ENCODE peak calls at places on chromosomes 12 and 14, in ten cellular contexts. One of them, this sample, is unnamed.

GRCh38 chr12:105192624-105193225 is 43.2 kb downstream of the APPL2 start:
- DNase-seq in fibroblast of lung: no peak
- DNase-seq in left ventricle myocardium inferior: no peak
- DNase-seq in left lung: no peak
- DNase-seq in spleen: no peak
- DNase-seq in HCT116: no peak
- DNase-seq in dorsolateral prefrontal cortex: no peak
- DNase-seq in breast epithelium: no peak
- DNase-seq in hepatocyte: no peak
- DNase-seq in body of pancreas: no peak
- DNase-seq in this sample: peak

GRCh38 chr12:100154472-100155247 is 12.0 kb upstream of the BLTP3B start:
- DNase-seq in fibroblast of lung: peak
- DNase-seq in left ventricle myocardium inferior: peak
- DNase-seq in left lung: peak
- DNase-seq in spleen: peak
- DNase-seq in HCT116: peak
- DNase-seq in dorsolateral prefrontal cortex: peak
- DNase-seq in breast epithelium: no peak
- DNase-seq in hepatocyte: peak
- DNase-seq in body of pancreas: peak
- DNase-seq in this sample: peak

GRCh38 chr14:62585247-62585646 is 460.0 kb downstream of the KCNH5 start:
- DNase-seq in fibroblast of lung: no peak
- DNase-seq in left ventricle myocardium inferior: no peak
- DNase-seq in left lung: no peak
- DNase-seq in spleen: no peak
- DNase-seq in HCT116: no peak
- DNase-seq in dorsolateral prefrontal cortex: no peak
- DNase-seq in breast epithelium: no peak
- DNase-seq in hepatocyte: no peak
- DNase-seq in body of pancreas: no peak
- DNase-seq in this sample: no peak

GRCh38 chr14:54108481-54109471 is 152.2 kb upstream of the BMP4 start:
- DNase-seq in fibroblast of lung: peak
- DNase-seq in left ventricle myocardium inferior: no peak
- DNase-seq in left lung: no peak
- DNase-seq in spleen: no peak
- DNase-seq in HCT116: peak
- DNase-seq in dorsolateral prefrontal cortex: no peak
- DNase-seq in breast epithelium: no peak
- DNase-seq in hepatocyte: no peak
- DNase-seq in body of pancreas: no peak
- DNase-seq in this sample: no peak

GRCh38 chr12:2719405-2719804 is 75.4 kb upstream of the FKBP4 start:
- DNase-seq in fibroblast of lung: no peak
- DNase-seq in left ventricle myocardium inferior: no peak
- DNase-seq in left lung: no peak
- DNase-seq in spleen: no peak
- DNase-seq in HCT116: no peak
- DNase-seq in dorsolateral prefrontal cortex: no peak
- DNase-seq in breast epithelium: no peak
- DNase-seq in hepatocyte: no peak
- DNase-seq in body of pancreas: no peak
- DNase-seq in this sample: no peak

GRCh38 chr12:101695698-101696097 is 1.7 kb upstream of the CHPT1 start:
- DNase-seq in fibroblast of lung: no peak
- DNase-seq in left ventricle myocardium inferior: no peak
- DNase-seq in left lung: no peak
- DNase-seq in spleen: no peak
- DNase-seq in HCT116: no peak
- DNase-seq in dorsolateral prefrontal cortex: no peak
- DNase-seq in breast epithelium: no peak
- DNase-seq in hepatocyte: no peak
- DNase-seq in body of pancreas: no peak
- DNase-seq in this sample: no peak

GRCh38 chr14:93784878-93785277 is 3.4 kb downstream of the PRIMA1 start:
- DNase-seq in fibroblast of lung: no peak
- DNase-seq in left ventricle myocardium inferior: no peak
- DNase-seq in left lung: no peak
- DNase-seq in spleen: no peak
- DNase-seq in HCT116: no peak
- DNase-seq in dorsolateral prefrontal cortex: no peak
- DNase-seq in breast epithelium: no peak
- DNase-seq in hepatocyte: no peak
- DNase-seq in body of pancreas: no peak
- DNase-seq in this sample: no peak

GRCh38 chr12:126191037-126191891 is 1126.0 kb downstream of the AACS start:
- DNase-seq in fibroblast of lung: no peak
- DNase-seq in left ventricle myocardium inferior: no peak
- DNase-seq in left lung: peak
- DNase-seq in spleen: peak
- DNase-seq in HCT116: no peak
- DNase-seq in dorsolateral prefrontal cortex: no peak
- DNase-seq in breast epithelium: no peak
- DNase-seq in hepatocyte: peak
- DNase-seq in body of pancreas: peak
- DNase-seq in this sample: no peak

GRCh38 chr12:49944046-49944445 is 6.5 kb upstream of the AQP2 start:
- DNase-seq in fibroblast of lung: no peak
- DNase-seq in left ventricle myocardium inferior: no peak
- DNase-seq in left lung: no peak
- DNase-seq in spleen: peak
- DNase-seq in HCT116: no peak
- DNase-seq in dorsolateral prefrontal cortex: peak
- DNase-seq in breast epithelium: no peak
- DNase-seq in hepatocyte: no peak
- DNase-seq in body of pancreas: no peak
- DNase-seq in this sample: no peak

GRCh38 chr14:34616360-34616759 is 13.6 kb downstream of the SNX6 start:
- DNase-seq in fibroblast of lung: no peak
- DNase-seq in left ventricle myocardium inferior: no peak
- DNase-seq in left lung: no peak
- DNase-seq in spleen: no peak
- DNase-seq in HCT116: no peak
- DNase-seq in dorsolateral prefrontal cortex: no peak
- DNase-seq in breast epithelium: no peak
- DNase-seq in hepatocyte: no peak
- DNase-seq in body of pancreas: no peak
- DNase-seq in this sample: no peak

GRCh38 chr14:73750161-73750901 is 36.1 kb upstream of the PNMA1 start:
- DNase-seq in fibroblast of lung: no peak
- DNase-seq in left ventricle myocardium inferior: no peak
- DNase-seq in left lung: no peak
- DNase-seq in spleen: peak
- DNase-seq in HCT116: no peak
- DNase-seq in dorsolateral prefrontal cortex: no peak
- DNase-seq in breast epithelium: no peak
- DNase-seq in hepatocyte: no peak
- DNase-seq in body of pancreas: no peak
- DNase-seq in this sample: no peak

GRCh38 chr14:80054020-80054419 is 157.3 kb downstream of the DIO2 start:
- DNase-seq in fibroblast of lung: no peak
- DNase-seq in left ventricle myocardium inferior: no peak
- DNase-seq in left lung: no peak
- DNase-seq in spleen: no peak
- DNase-seq in HCT116: no peak
- DNase-seq in dorsolateral prefrontal cortex: no peak
- DNase-seq in breast epithelium: no peak
- DNase-seq in hepatocyte: no peak
- DNase-seq in body of pancreas: no peak
- DNase-seq in this sample: no peak

GRCh38 chr12:80716711-80717469 is at the start of gene MYF5:
- DNase-seq in fibroblast of lung: no peak
- DNase-seq in left ventricle myocardium inferior: no peak
- DNase-seq in left lung: no peak
- DNase-seq in spleen: no peak
- DNase-seq in HCT116: no peak
- DNase-seq in dorsolateral prefrontal cortex: no peak
- DNase-seq in breast epithelium: no peak
- DNase-seq in hepatocyte: no peak
- DNase-seq in body of pancreas: no peak
- DNase-seq in this sample: no peak

GRCh38 chr14:92093320-92093719 is 13.1 kb downstream of the ATXN3 start:
- DNase-seq in fibroblast of lung: no peak
- DNase-seq in left ventricle myocardium inferior: no peak
- DNase-seq in left lung: no peak
- DNase-seq in spleen: no peak
- DNase-seq in HCT116: no peak
- DNase-seq in dorsolateral prefrontal cortex: no peak
- DNase-seq in breast epithelium: no peak
- DNase-seq in hepatocyte: no peak
- DNase-seq in body of pancreas: no peak
- DNase-seq in this sample: no peak

GRCh38 chr14:25371053-25371452 is 321.1 kb upstream of the STXBP6 start:
- DNase-seq in fibroblast of lung: no peak
- DNase-seq in left ventricle myocardium inferior: no peak
- DNase-seq in left lung: no peak
- DNase-seq in spleen: no peak
- DNase-seq in HCT116: no peak
- DNase-seq in dorsolateral prefrontal cortex: no peak
- DNase-seq in breast epithelium: no peak
- DNase-seq in hepatocyte: no peak
- DNase-seq in body of pancreas: no peak
- DNase-seq in this sample: no peak

GRCh38 chr12:27841392-27841882 is 61.4 kb upstream of the MANSC4 start:
- DNase-seq in fibroblast of lung: no peak
- DNase-seq in left ventricle myocardium inferior: no peak
- DNase-seq in left lung: no peak
- DNase-seq in spleen: no peak
- DNase-seq in HCT116: peak
- DNase-seq in dorsolateral prefrontal cortex: no peak
- DNase-seq in breast epithelium: no peak
- DNase-seq in hepatocyte: peak
- DNase-seq in body of pancreas: no peak
- DNase-seq in this sample: no peak

GRCh38 chr14:21244546-21244945 is 24.7 kb downstream of the HNRNPC start:
- DNase-seq in fibroblast of lung: peak
- DNase-seq in left ventricle myocardium inferior: no peak
- DNase-seq in left lung: no peak
- DNase-seq in spleen: no peak
- DNase-seq in HCT116: no peak
- DNase-seq in dorsolateral prefrontal cortex: no peak
- DNase-seq in breast epithelium: no peak
- DNase-seq in hepatocyte: no peak
- DNase-seq in body of pancreas: no peak
- DNase-seq in this sample: no peak

GRCh38 chr14:71659165-71659564 is 273.1 kb upstream of the RGS6 start:
- DNase-seq in fibroblast of lung: peak
- DNase-seq in left ventricle myocardium inferior: no peak
- DNase-seq in left lung: no peak
- DNase-seq in spleen: no peak
- DNase-seq in HCT116: no peak
- DNase-seq in dorsolateral prefrontal cortex: no peak
- DNase-seq in breast epithelium: no peak
- DNase-seq in hepatocyte: no peak
- DNase-seq in body of pancreas: no peak
- DNase-seq in this sample: no peak
- H3K27ac ChIP-seq in fibroblast of lung: no peak
- H3K27ac ChIP-seq in left ventricle myocardium inferior: no peak
- H3K27ac ChIP-seq in left lung: no peak
- H3K27ac ChIP-seq in spleen: no peak
- H3K27ac ChIP-seq in HCT116: no peak
- H3K27ac ChIP-seq in dorsolateral prefrontal cortex: peak
- H3K27ac ChIP-seq in breast epithelium: no peak
- H3K27ac ChIP-seq in hepatocyte: no peak
- H3K27ac ChIP-seq in body of pancreas: no peak
- H3K27ac ChIP-seq in this sample: peak

GRCh38 chr14:72714871-72715214 is 179.1 kb downstream of the DPF3 start:
- DNase-seq in fibroblast of lung: no peak
- DNase-seq in left ventricle myocardium inferior: peak
- DNase-seq in left lung: no peak
- DNase-seq in spleen: no peak
- DNase-seq in HCT116: no peak
- DNase-seq in dorsolateral prefrontal cortex: no peak
- DNase-seq in breast epithelium: no peak
- DNase-seq in hepatocyte: no peak
- DNase-seq in body of pancreas: no peak
- DNase-seq in this sample: no peak
- H3K27ac ChIP-seq in fibroblast of lung: no peak
- H3K27ac ChIP-seq in left ventricle myocardium inferior: peak
- H3K27ac ChIP-seq in left lung: no peak
- H3K27ac ChIP-seq in spleen: no peak
- H3K27ac ChIP-seq in HCT116: no peak
- H3K27ac ChIP-seq in dorsolateral prefrontal cortex: peak
- H3K27ac ChIP-seq in breast epithelium: peak
- H3K27ac ChIP-seq in hepatocyte: no peak
- H3K27ac ChIP-seq in body of pancreas: no peak
- H3K27ac ChIP-seq in this sample: peak

DNA sequence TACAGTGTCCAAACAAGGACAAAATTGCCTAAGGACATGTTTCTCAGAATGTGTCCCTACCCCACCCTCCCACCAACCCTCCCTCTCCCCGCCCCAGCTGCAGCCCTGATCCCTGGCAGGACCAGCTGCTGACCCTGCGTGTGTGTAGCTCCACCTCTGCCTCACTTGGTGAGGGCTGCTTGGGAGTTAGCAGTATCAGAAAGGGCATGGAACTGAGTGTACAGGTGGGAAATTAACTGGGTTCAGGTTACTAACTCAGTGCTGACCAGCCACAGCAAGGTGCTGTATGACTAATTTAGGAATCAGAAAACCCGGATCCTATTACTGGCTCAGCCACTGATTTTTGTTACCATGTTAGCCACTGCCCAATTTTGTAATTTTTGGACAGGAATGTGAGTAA is 11.3 kb upstream of the PLEKHD1 start:
- DNase-seq in fibroblast of lung: no peak
- DNase-seq in left ventricle myocardium inferior: no peak
- DNase-seq in left lung: no peak
- DNase-seq in spleen: no peak
- DNase-seq in HCT116: no peak
- DNase-seq in dorsolateral prefrontal cortex: no peak
- DNase-seq in breast epithelium: no peak
- DNase-seq in hepatocyte: no peak
- DNase-seq in body of pancreas: no peak
- DNase-seq in this sample: no peak
- H3K27ac ChIP-seq in fibroblast of lung: no peak
- H3K27ac ChIP-seq in left ventricle myocardium inferior: no peak
- H3K27ac ChIP-seq in left lung: no peak
- H3K27ac ChIP-seq in spleen: no peak
- H3K27ac ChIP-seq in HCT116: no peak
- H3K27ac ChIP-seq in dorsolateral prefrontal cortex: no peak
- H3K27ac ChIP-seq in breast epithelium: no peak
- H3K27ac ChIP-seq in hepatocyte: no peak
- H3K27ac ChIP-seq in body of pancreas: no peak
- H3K27ac ChIP-seq in this sample: no peak

DNA sequence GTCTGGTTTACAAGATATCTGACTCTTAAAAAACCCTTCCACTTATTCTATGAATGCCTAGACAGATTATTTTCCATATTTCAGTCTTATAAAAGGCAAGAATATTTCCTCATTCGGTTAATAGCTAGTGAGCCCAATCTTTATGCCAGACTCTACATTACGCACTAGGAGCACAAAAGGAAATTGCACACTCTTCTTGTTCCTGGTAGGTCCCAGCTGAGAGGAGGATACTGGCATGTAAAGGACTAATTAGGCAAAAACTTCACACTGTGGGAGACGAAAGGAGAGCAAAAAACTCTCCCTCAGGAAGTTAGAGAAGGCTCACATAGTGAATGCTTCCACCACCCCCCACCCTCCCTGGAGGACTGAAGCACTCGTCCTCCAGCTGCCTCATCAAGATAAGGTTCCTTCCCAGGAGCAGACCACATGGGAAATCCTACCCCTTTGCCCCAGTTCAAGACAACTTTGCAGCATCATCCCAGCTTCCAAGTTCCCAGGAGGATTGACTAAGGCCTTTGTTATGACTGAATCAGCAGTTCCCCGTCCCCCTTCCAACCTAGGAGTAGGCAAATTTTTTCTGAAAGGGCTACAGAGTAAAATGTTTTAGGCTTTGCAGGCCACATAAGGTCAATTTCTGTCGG is 14.5 kb downstream of the CAPZA3 start:
- DNase-seq in fibroblast of lung: peak
- DNase-seq in left ventricle myocardium inferior: peak
- DNase-seq in left lung: no peak
- DNase-seq in spleen: no peak
- DNase-seq in HCT116: no peak
- DNase-seq in dorsolateral prefrontal cortex: no peak
- DNase-seq in breast epithelium: no peak
- DNase-seq in hepatocyte: peak
- DNase-seq in body of pancreas: no peak
- DNase-seq in this sample: no peak
- H3K27ac ChIP-seq in fibroblast of lung: peak
- H3K27ac ChIP-seq in left ventricle myocardium inferior: peak
- H3K27ac ChIP-seq in left lung: no peak
- H3K27ac ChIP-seq in spleen: no peak
- H3K27ac ChIP-seq in HCT116: no peak
- H3K27ac ChIP-seq in dorsolateral prefrontal cortex: no peak
- H3K27ac ChIP-seq in breast epithelium: no peak
- H3K27ac ChIP-seq in hepatocyte: no peak
- H3K27ac ChIP-seq in body of pancreas: no peak
- H3K27ac ChIP-seq in this sample: no peak

This sample was measured in caudate nucleus.